ENCODE peak calls at places on chromosomes 3 and 15, in four cellular contexts. G is globus pallidus; N is NCI-H1417; W is activated naive CD8-positive, alpha-beta T cell treated with anti-CD3 and anti-CD28 coated beads, Interleukin-2, amount 50 U/mL, for 16 hours. I is an unnamed sample.

GRCh38 chr3:114998971-114999579 is 148.0 kb downstream of the ZBTB20 start:
- DNase-seq in G (no peak), N (no peak), W (no peak), I (no peak)

GRCh38 chr3:57967590-57967989 is 40.6 kb upstream of the FLNB start:
- DNase-seq in G (no peak), N (no peak), W (no peak), I (no peak)

GRCh38 chr15:49372366-49372765 is 50.7 kb upstream of the FGF7 start:
- DNase-seq in G (no peak), N (no peak), W (no peak), I (no peak)

GRCh38 chr15:76866716-76867321 is 38.3 kb downstream of the SCAPER start:
- DNase-seq in G (peak; percentile 17), N (peak; percentile 20), W (no peak), I (peak; percentile 0)

GRCh38 chr15:26037369-26037768 is 174.2 kb upstream of the ATP10A start:
- DNase-seq in G (no peak), N (no peak), W (no peak), I (no peak)

GRCh38 chr15:70045045-70045444 is 52.7 kb downstream of the TLE3 start:
- DNase-seq in G (no peak), N (no peak), W (no peak), I (no peak)

GRCh38 chr3:55521086-55522060 is 34.3 kb upstream of the WNT5A start:
- DNase-seq in G (no peak), N (peak; percentile 5), W (no peak), I (no peak)

GRCh38 chr3:48575366-48575765 is 11.8 kb upstream of the UCN2 start:
- DNase-seq in G (no peak), N (no peak), W (no peak), I (no peak)

GRCh38 chr3:11159421-11159904 is 5.2 kb downstream of the HRH1 start:
- DNase-seq in G (no peak), N (no peak), W (no peak), I (no peak)

GRCh38 chr3:52014613-52015012 is 18.9 kb upstream of the RPL29 start:
- DNase-seq in G (no peak), N (peak; percentile 14), W (no peak), I (no peak)

GRCh38 chr15:39920510-39921273 is 626 bp upstream of the GPR176 start:
- DNase-seq in G (peak; percentile 74), N (peak; percentile 85), W (peak; percentile 72), I (peak; percentile 82)

GRCh38 chr15:52509500-52510244 is 19.0 kb downstream of the MYO5A start:
- DNase-seq in G (peak; percentile 73), N (no peak), W (no peak), I (no peak)

GRCh38 chr3:89440351-89440750 is 332.9 kb downstream of the EPHA3 start:
- DNase-seq in G (no peak), N (peak; percentile 18), W (no peak), I (no peak)

GRCh38 chr3:188491276-188491687 is 337.3 kb downstream of the LPP start:
- DNase-seq in G (no peak), N (no peak), W (no peak), I (no peak)

GRCh38 chr3:42387802-42388651 is 22.4 kb downstream of the LYZL4 start:
- DNase-seq in G (no peak), N (no peak), W (no peak), I (no peak)

GRCh38 chr15:69587731-69588130 is 135.1 kb downstream of the RPLP1 start:
- DNase-seq in G (no peak), N (no peak), W (no peak), I (no peak)

GRCh38 chr3:97388774-97389173 is 375.8 kb upstream of the ARL6 start:
- DNase-seq in G (no peak), N (no peak), W (no peak), I (no peak)

GRCh38 chr15:35697549-35698299 is 151.8 kb upstream of the DPH6 start:
- DNase-seq in G (no peak), N (no peak), W (no peak), I (peak; percentile 27)

GRCh38 chr3:71252466-71252865 is 331.1 kb downstream of the FOXP1 start:
- DNase-seq in G (no peak), N (no peak), W (no peak), I (no peak)

GRCh38 chr15:79089331-79089889 is 1.2 kb downstream of the RASGRF1 start:
- DNase-seq in G (no peak), N (peak; percentile 62), W (no peak), I (no peak)